ENCODE peak calls at places on chromosomes 3 and 15, in five cellular contexts. N is A673; D is fibroblast of pulmonary artery; O is activated CD4-positive, alpha-beta T cell treated with anti-CD3 and anti-CD28 coated beads, Interleukin-2, amount 50 U/mL, for 48 hours; C is RWPE2. E is an unnamed sample.
A peak's percentile ranks its signal among the peaks of the same experiment; 100 is the strongest.

GRCh38 chr15:72136170-72137051 is 18.2 kb downstream of the SENP8 start:
- DNase-seq in O (no peak), N (no peak), C (no peak), D (no peak), E (no peak)

GRCh38 chr3:170024581-170024980 is 13.2 kb upstream of the GPR160 start:
- DNase-seq in C (no peak), O (no peak), N (no peak), D (no peak), E (no peak)

GRCh38 chr3:191356586-191357439 is 26.5 kb upstream of the UTS2B start:
- DNase-seq in D (peak; percentile 68), N (peak; percentile 52), C (peak; percentile 72), O (no peak), E (peak; percentile 44)

GRCh38 chr15:68404056-68404798 is 27.7 kb downstream of the ITGA11 start:
- DNase-seq in D (no peak), N (no peak), O (no peak), C (peak; percentile 53), E (no peak)

GRCh38 chr15:101694261-101694660 is 30.0 kb downstream of the TARS3 start:
- DNase-seq in N (no peak), D (no peak), C (no peak), O (no peak), E (no peak)

GRCh38 chr15:99704444-99704838 is 28.8 kb downstream of the LYSMD4 start:
- DNase-seq in C (no peak), O (no peak), N (peak; percentile 90), D (peak; percentile 95), E (no peak)

GRCh38 chr3:194561306-194561974 is 71.8 kb downstream of the TMEM44 start:
- DNase-seq in D (peak; percentile 92), C (no peak), N (peak; percentile 49), O (no peak), E (no peak)

GRCh38 chr3:53426918-53427317 is 67.5 kb upstream of the CACNA1D start:
- DNase-seq in D (no peak), C (no peak), N (no peak), O (no peak), E (no peak)

GRCh38 chr3:30344288-30344687 is 262.1 kb upstream of the TGFBR2 start:
- DNase-seq in D (no peak), N (no peak), C (no peak), O (no peak), E (no peak)

GRCh38 chr15:45314960-45315359 is 62.9 kb downstream of the SLC28A2 start:
- DNase-seq in C (no peak), D (peak; percentile 13), N (peak; percentile 72), O (no peak), E (no peak)

GRCh38 chr3:197298858-197299854 is 744 bp upstream of the DLG1 start:
- DNase-seq in C (peak; percentile 81), D (no peak), N (no peak), O (peak; percentile 35), E (no peak)

GRCh38 chr3:138197058-138197457 is 10.0 kb downstream of the ARMC8 start:
- DNase-seq in O (no peak), C (no peak), D (peak; percentile 60), N (no peak), E (no peak)

GRCh38 chr3:48142316-48142870 is 45.8 kb downstream of the CDC25A start:
- DNase-seq in N (no peak), C (no peak), D (no peak), O (no peak), E (no peak)

GRCh38 chr15:57552678-57553334 is 38.9 kb upstream of the MYZAP start:
- DNase-seq in C (no peak), D (no peak), O (no peak), N (no peak), E (peak; percentile 60)

GRCh38 chr15:69056365-69056764 is 41.9 kb downstream of the NOX5 start:
- DNase-seq in O (no peak), C (peak; percentile 75), D (no peak), N (no peak), E (no peak)

GRCh38 chr15:33029247-33029646 is 165.3 kb downstream of the FMN1 start:
- DNase-seq in N (no peak), O (no peak), C (no peak), D (no peak), E (no peak)

GRCh38 chr15:74347757-74348250 is 19.6 kb downstream of the CYP11A1 start:
- DNase-seq in D (no peak), N (no peak), C (no peak), O (no peak), E (no peak)